ENCODE peak calls at places on chromosomes 7 and 10, in six cellular contexts. One of them, this sample, is unnamed.

GRCh38 chr10:127945335-127945734 is 38.4 kb downstream of the PTPRE start:
- DNase-seq in non-pigmented ciliary epithelial cell: peak
- DNase-seq in HuH-7.5: no peak
- DNase-seq in lower lobe of right lung: no peak
- DNase-seq in aorta: no peak
- DNase-seq in activated effector memory CD4-positive, alpha-beta T cell treated with anti-CD3 and anti-CD28 coated beads, Interleukin-2, amount 50 U/mL, for 16 hours: no peak
- DNase-seq in this sample: no peak

GRCh38 chr10:70679498-70679897 is 7.2 kb downstream of the ADAMTS14 start:
- DNase-seq in HuH-7.5: no peak
- DNase-seq in activated effector memory CD4-positive, alpha-beta T cell treated with anti-CD3 and anti-CD28 coated beads, Interleukin-2, amount 50 U/mL, for 16 hours: no peak
- DNase-seq in non-pigmented ciliary epithelial cell: no peak
- DNase-seq in lower lobe of right lung: no peak
- DNase-seq in aorta: no peak
- DNase-seq in this sample: no peak

GRCh38 chr10:126392469-126392868 is 4.2 kb upstream of the ADAM12 start:
- DNase-seq in activated effector memory CD4-positive, alpha-beta T cell treated with anti-CD3 and anti-CD28 coated beads, Interleukin-2, amount 50 U/mL, for 16 hours: no peak
- DNase-seq in non-pigmented ciliary epithelial cell: no peak
- DNase-seq in HuH-7.5: no peak
- DNase-seq in lower lobe of right lung: no peak
- DNase-seq in aorta: no peak
- DNase-seq in this sample: no peak

GRCh38 chr7:124072603-124073324 is 39.9 kb upstream of the TMEM229A start:
- DNase-seq in HuH-7.5: no peak
- DNase-seq in lower lobe of right lung: no peak
- DNase-seq in activated effector memory CD4-positive, alpha-beta T cell treated with anti-CD3 and anti-CD28 coated beads, Interleukin-2, amount 50 U/mL, for 16 hours: no peak
- DNase-seq in non-pigmented ciliary epithelial cell: peak
- DNase-seq in aorta: no peak
- DNase-seq in this sample: no peak

GRCh38 chr10:69944761-69945160 is 107.9 kb upstream of the MACROH2A2 start:
- DNase-seq in HuH-7.5: no peak
- DNase-seq in lower lobe of right lung: no peak
- DNase-seq in aorta: no peak
- DNase-seq in non-pigmented ciliary epithelial cell: no peak
- DNase-seq in activated effector memory CD4-positive, alpha-beta T cell treated with anti-CD3 and anti-CD28 coated beads, Interleukin-2, amount 50 U/mL, for 16 hours: no peak
- DNase-seq in this sample: no peak

GRCh38 chr10:128054163-128054970 is 71.9 kb downstream of the MKI67 start:
- DNase-seq in HuH-7.5: no peak
- DNase-seq in activated effector memory CD4-positive, alpha-beta T cell treated with anti-CD3 and anti-CD28 coated beads, Interleukin-2, amount 50 U/mL, for 16 hours: peak
- DNase-seq in aorta: peak
- DNase-seq in non-pigmented ciliary epithelial cell: no peak
- DNase-seq in lower lobe of right lung: peak
- DNase-seq in this sample: peak

GRCh38 chr7:66082083-66082482 is 6.5 kb downstream of the ASL start:
- DNase-seq in activated effector memory CD4-positive, alpha-beta T cell treated with anti-CD3 and anti-CD28 coated beads, Interleukin-2, amount 50 U/mL, for 16 hours: no peak
- DNase-seq in lower lobe of right lung: no peak
- DNase-seq in aorta: no peak
- DNase-seq in HuH-7.5: no peak
- DNase-seq in non-pigmented ciliary epithelial cell: no peak
- DNase-seq in this sample: peak

GRCh38 chr7:158771-159170 is 33.6 kb upstream of the FAM20C start:
- DNase-seq in HuH-7.5: no peak
- DNase-seq in lower lobe of right lung: no peak
- DNase-seq in non-pigmented ciliary epithelial cell: no peak
- DNase-seq in aorta: peak
- DNase-seq in activated effector memory CD4-positive, alpha-beta T cell treated with anti-CD3 and anti-CD28 coated beads, Interleukin-2, amount 50 U/mL, for 16 hours: no peak
- DNase-seq in this sample: no peak

GRCh38 chr10:15714847-15715246 is 4.9 kb downstream of the ITGA8 start:
- DNase-seq in activated effector memory CD4-positive, alpha-beta T cell treated with anti-CD3 and anti-CD28 coated beads, Interleukin-2, amount 50 U/mL, for 16 hours: no peak
- DNase-seq in lower lobe of right lung: no peak
- DNase-seq in aorta: no peak
- DNase-seq in non-pigmented ciliary epithelial cell: no peak
- DNase-seq in HuH-7.5: no peak
- DNase-seq in this sample: no peak

GRCh38 chr7:51025668-51026067 is 243.0 kb upstream of the GRB10 start:
- DNase-seq in HuH-7.5: no peak
- DNase-seq in lower lobe of right lung: no peak
- DNase-seq in aorta: no peak
- DNase-seq in activated effector memory CD4-positive, alpha-beta T cell treated with anti-CD3 and anti-CD28 coated beads, Interleukin-2, amount 50 U/mL, for 16 hours: no peak
- DNase-seq in non-pigmented ciliary epithelial cell: no peak
- DNase-seq in this sample: no peak